ENCODE peak calls at places on chromosomes 13 and 19, in five cellular contexts. C, Z, P, X and J are unnamed samples.

GRCh38 chr13:70408865-70409264 is 300.6 kb upstream of the KLHL1 start:
- DNase-seq in P (no peak), C (no peak), Z (no peak), X (no peak), J (no peak)

GRCh38 chr19:38079926-38080380 is 144.1 kb downstream of the DPF1 start:
- DNase-seq in P (peak; percentile 62), Z (no peak), C (no peak), X (no peak), J (peak; percentile 89)

GRCh38 chr13:84439108-84439507 is 556.8 kb upstream of the SLITRK1 start:
- DNase-seq in P (no peak), C (no peak), Z (no peak), X (no peak), J (peak; percentile 58)

GRCh38 chr13:87128006-87128405 is 543.2 kb upstream of the SLITRK5 start:
- DNase-seq in X (no peak), C (no peak), Z (no peak), P (peak; percentile 10), J (peak; percentile 76)

GRCh38 chr13:99961634-99962033 is 9.9 kb downstream of the ZIC5 start:
- DNase-seq in Z (no peak), P (no peak), C (no peak), X (no peak), J (no peak)

GRCh38 chr19:12140545-12141404 is 625 bp upstream of the ZNF20 start:
- DNase-seq in C (peak; percentile 77), P (peak; percentile 84), X (peak; percentile 88), Z (peak; percentile 87), J (peak; percentile 80)

GRCh38 chr19:49638360-49638759 is 1.6 kb downstream of the RRAS start:
- DNase-seq in C (no peak), P (peak; percentile 34), X (no peak), Z (no peak), J (peak; percentile 30)

GRCh38 chr19:483332-484072 is 12.8 kb upstream of the MADCAM1 start:
- DNase-seq in C (no peak), Z (no peak), X (no peak), P (no peak), J (no peak)

GRCh38 chr13:65553328-65553727 is 1676.8 kb downstream of the PCDH9 start:
- DNase-seq in C (no peak), P (no peak), Z (no peak), X (no peak), J (no peak)

GRCh38 chr19:8021374-8021773 is 15.9 kb upstream of the ELAVL1 start:
- DNase-seq in P (no peak), Z (no peak), C (no peak), X (no peak), J (no peak)

GRCh38 chr19:2627855-2628254 is 74.6 kb downstream of the GNG7 start:
- DNase-seq in X (no peak), P (no peak), Z (no peak), C (no peak), J (peak; percentile 35)

GRCh38 chr13:79382545-79383275 is 23.3 kb downstream of the RBM26 start:
- DNase-seq in P (no peak), X (no peak), C (no peak), Z (no peak), J (no peak)

GRCh38 chr19:41000310-41000737 is 9.2 kb downstream of the CYP2B6 start:
- DNase-seq in C (no peak), X (no peak), P (no peak), Z (no peak), J (no peak)

GRCh38 chr13:20118268-20119140 is 42.3 kb downstream of the GJA3 start:
- DNase-seq in X (peak; percentile 10), C (no peak), P (peak; percentile 60), Z (peak; percentile 48), J (peak; percentile 55)

GRCh38 chr13:48977973-48978372 is 2.3 kb downstream of the FNDC3A start:
- DNase-seq in Z (no peak), X (no peak), P (no peak), C (no peak), J (peak; percentile 36)

GRCh38 chr13:110254751-110255553 is 52.0 kb downstream of the COL4A1 start:
- DNase-seq in P (peak; percentile 41), X (no peak), C (no peak), Z (no peak), J (no peak)

GRCh38 chr13:60258349-60258748 is 94.6 kb upstream of the DIAPH3 start:
- DNase-seq in P (no peak), C (no peak), X (no peak), Z (no peak), J (no peak)

DNA sequence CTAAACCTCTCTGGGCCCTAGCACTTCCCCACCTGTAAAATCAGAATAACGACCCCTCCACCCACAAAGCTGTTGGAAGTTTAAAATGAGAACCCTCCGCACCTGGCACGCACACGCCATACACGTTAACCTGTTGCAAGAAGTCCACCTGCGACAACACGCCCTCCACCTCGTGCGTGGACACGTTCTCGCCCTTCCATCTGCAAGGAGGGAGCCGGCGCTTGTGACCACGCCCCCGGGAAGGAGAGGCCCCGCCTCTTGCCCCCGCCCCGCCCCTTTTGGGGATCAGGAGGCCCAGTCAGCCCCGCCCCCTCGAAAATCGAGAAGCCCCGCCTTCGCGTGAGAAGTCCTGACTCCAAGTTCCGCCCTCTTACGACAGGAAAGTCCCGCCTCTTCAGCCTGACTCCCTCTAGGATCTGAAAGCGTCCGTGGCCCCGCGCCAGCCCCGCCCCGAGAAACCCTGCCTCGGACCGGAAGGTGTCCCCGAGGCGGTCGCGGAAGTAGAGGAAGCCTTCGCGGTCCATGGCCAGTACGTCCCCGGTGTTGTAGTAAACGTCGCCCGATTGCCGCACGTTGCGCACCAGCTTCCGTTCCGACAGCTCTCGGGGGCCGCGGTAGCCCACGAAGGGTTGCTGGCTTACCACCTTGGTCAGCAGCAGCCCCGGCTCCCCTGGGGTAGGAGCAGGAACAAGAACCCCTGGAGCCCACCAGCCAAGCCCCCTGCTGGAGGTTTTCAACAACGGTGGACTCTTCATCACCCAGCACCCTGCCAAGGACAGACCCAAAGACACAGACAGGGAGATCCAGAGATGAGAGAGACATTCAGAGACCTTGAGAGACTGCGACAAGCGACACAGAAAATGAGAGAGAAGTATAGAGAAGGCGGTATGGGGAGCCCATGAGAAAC is 12.5 kb downstream of the SLC27A5 start:
- DNase-seq in Z (peak; percentile 100), P (peak; percentile 98), C (peak; percentile 99), X (peak; percentile 99), J (peak; percentile 99)
- TF ChIP-seq CTCF in Z (peak; percentile 23), P (peak; percentile 51), C (peak; percentile 38), X (peak; percentile 20), J (peak; percentile 42)

GRCh38 chr13:111516712-111517640 is 196.5 kb downstream of the TEX29 start:
- DNase-seq in C (no peak), X (no peak), P (no peak), Z (no peak), J (no peak)
- H3K4me3 ChIP-seq in C (no peak overlapping the region), X (no peak overlapping the region), P (no peak overlapping the region), Z (no peak overlapping the region), J (no peak overlapping the region)

GRCh38 chr19:14343286-14343685 is 38.0 kb upstream of the ADGRE5 start:
- DNase-seq in P (no peak), C (no peak), X (no peak), Z (no peak), J (no peak)

GRCh38 chr19:14346279-14346678 is 35.0 kb upstream of the ADGRE5 start:
- DNase-seq in Z (no peak), X (no peak), P (no peak), C (no peak), J (no peak)

GRCh38 chr19:14339741-14340140 is 41.5 kb upstream of the ADGRE5 start:
- DNase-seq in P (no peak), Z (no peak), X (no peak), C (no peak), J (no peak)

GRCh38 chr19:14345364-14345763 is 35.9 kb upstream of the ADGRE5 start:
- DNase-seq in P (no peak), X (no peak), Z (no peak), C (no peak), J (no peak)

GRCh38 chr19:14342809-14343208 is 38.4 kb upstream of the ADGRE5 start:
- DNase-seq in P (no peak), X (no peak), C (no peak), Z (no peak), J (no peak)
- TF ChIP-seq CTCF in P (no peak), X (no peak), C (no peak), Z (no peak), J (no peak)

GRCh38 chr19:18432275-18433038 is 5.5 kb downstream of the ISYNA1 start:
- DNase-seq in P (no peak), X (no peak), C (no peak), Z (peak; percentile 47), J (peak; percentile 52)
- H3K4me3 ChIP-seq in P (peak overlapping the region; percentile 41), X (no peak overlapping the region), C (peak overlapping the region; percentile 58), Z (peak overlapping the region; percentile 46), J (no peak overlapping the region)

DNA sequence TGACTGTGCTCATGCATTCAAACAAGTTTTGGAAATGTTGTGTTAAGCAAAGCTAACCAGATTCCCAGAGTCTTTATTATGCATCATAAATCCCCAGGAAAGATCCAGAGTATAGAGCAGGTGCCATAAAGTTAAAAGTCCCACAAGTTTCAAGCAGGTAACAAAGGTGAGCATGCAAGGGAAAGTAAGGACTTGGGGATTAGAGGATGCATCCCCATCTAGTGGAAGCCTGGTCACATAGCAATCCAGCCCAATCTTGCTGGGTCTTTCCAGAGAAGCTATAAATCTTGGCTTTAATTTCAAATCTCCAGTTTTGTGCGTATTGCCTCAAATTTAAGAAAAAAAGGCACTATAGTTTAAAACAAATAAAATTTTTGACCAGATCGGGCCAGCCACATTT is 72.7 kb downstream of the ZNF254 start:
- DNase-seq in C (no peak), P (peak; percentile 7), X (no peak), Z (no peak), J (no peak)
- TF ChIP-seq CTCF in C (no peak), P (peak; percentile 42), X (no peak), Z (no peak), J (peak; percentile 29)

GRCh38 chr13:27790523-27790922 is 1.8 kb upstream of the GSX1 start:
- DNase-seq in Z (no peak), X (no peak), P (no peak), C (no peak), J (no peak)
- H3K4me3 ChIP-seq in Z (no peak overlapping the region), X (no peak overlapping the region), P (no peak overlapping the region), C (peak overlapping the region; percentile 42), J (no peak overlapping the region)